ENCODE peak calls at places on chromosomes 4 and X, in six cellular contexts. One of them, this sample, is unnamed.

GRCh38 chr4:51895816-51896408 is 53.0 kb downstream of the DCUN1D4 start:
- DNase-seq in HL-60: peak; percentile 64
- DNase-seq in lower leg skin: peak; percentile 43
- DNase-seq in stomach: peak; percentile 62
- DNase-seq in tibial nerve: peak; percentile 21
- DNase-seq in H9: peak; percentile 77
- DNase-seq in this sample: peak; percentile 76

GRCh38 chrX:1226249-1226648 is 13.8 kb upstream of the CRLF2 start:
- DNase-seq in HL-60: no peak
- DNase-seq in lower leg skin: no peak
- DNase-seq in stomach: no peak
- DNase-seq in tibial nerve: no peak
- DNase-seq in H9: no peak
- DNase-seq in this sample: no peak

GRCh38 chr4:55871299-55871800 is 17.9 kb downstream of the EXOC1 start:
- DNase-seq in HL-60: no peak
- DNase-seq in lower leg skin: no peak
- DNase-seq in stomach: no peak
- DNase-seq in tibial nerve: no peak
- DNase-seq in H9: no peak
- DNase-seq in this sample: peak; percentile 3

GRCh38 chr4:20362148-20362547 is 110.4 kb downstream of the SLIT2 start:
- DNase-seq in HL-60: no peak
- DNase-seq in lower leg skin: no peak
- DNase-seq in stomach: no peak
- DNase-seq in tibial nerve: no peak
- DNase-seq in H9: no peak
- DNase-seq in this sample: no peak

GRCh38 chrX:18885317-18886004 is 98.5 kb downstream of the PHKA2 start:
- DNase-seq in HL-60: no peak
- DNase-seq in lower leg skin: no peak
- DNase-seq in stomach: no peak
- DNase-seq in tibial nerve: no peak
- DNase-seq in H9: no peak
- DNase-seq in this sample: no peak

GRCh38 chrX:102154218-102154860 is 1.4 kb downstream of the BEX5 start:
- DNase-seq in HL-60: no peak
- DNase-seq in lower leg skin: no peak
- DNase-seq in stomach: no peak
- DNase-seq in tibial nerve: no peak
- DNase-seq in H9: peak; percentile 43
- DNase-seq in this sample: peak; percentile 43

GRCh38 chr4:77120888-77121508 is 36.0 kb upstream of the CCNG2 start:
- DNase-seq in HL-60: no peak
- DNase-seq in lower leg skin: no peak
- DNase-seq in stomach: no peak
- DNase-seq in tibial nerve: no peak
- DNase-seq in H9: peak; percentile 31
- DNase-seq in this sample: no peak

GRCh38 chr4:1172971-1173757 is 781 bp upstream of the SPON2 start:
- DNase-seq in HL-60: no peak
- DNase-seq in lower leg skin: no peak
- DNase-seq in stomach: no peak
- DNase-seq in tibial nerve: no peak
- DNase-seq in H9: peak; percentile 59
- DNase-seq in this sample: no peak

GRCh38 chrX:77617206-77617605 is 168.8 kb downstream of the ATRX start:
- DNase-seq in HL-60: no peak
- DNase-seq in lower leg skin: no peak
- DNase-seq in stomach: no peak
- DNase-seq in tibial nerve: no peak
- DNase-seq in H9: no peak
- DNase-seq in this sample: no peak

GRCh38 chr4:2243682-2244380 is 1.9 kb upstream of the HAUS3 start:
- DNase-seq in HL-60: peak; percentile 47
- DNase-seq in lower leg skin: no peak
- DNase-seq in stomach: peak; percentile 31
- DNase-seq in tibial nerve: no peak
- DNase-seq in H9: peak; percentile 31
- DNase-seq in this sample: no peak

GRCh38 chr4:75653845-75654503 is 19.2 kb downstream of the G3BP2 start:
- DNase-seq in HL-60: no peak
- DNase-seq in lower leg skin: no peak
- DNase-seq in stomach: no peak
- DNase-seq in tibial nerve: no peak
- DNase-seq in H9: no peak
- DNase-seq in this sample: no peak

GRCh38 chr4:76562851-76563803 is 128.1 kb downstream of the SHROOM3 start:
- DNase-seq in HL-60: no peak
- DNase-seq in lower leg skin: no peak
- DNase-seq in stomach: no peak
- DNase-seq in tibial nerve: no peak
- DNase-seq in H9: no peak
- DNase-seq in this sample: no peak

GRCh38 chr4:11799182-11799581 is 370.5 kb upstream of the HS3ST1 start:
- DNase-seq in HL-60: no peak
- DNase-seq in lower leg skin: no peak
- DNase-seq in stomach: peak; percentile 27
- DNase-seq in tibial nerve: no peak
- DNase-seq in H9: no peak
- DNase-seq in this sample: no peak

GRCh38 chrX:1528884-1529203 is 8.1 kb downstream of the P2RY8 start:
- DNase-seq in HL-60: no peak
- DNase-seq in lower leg skin: no peak
- DNase-seq in stomach: no peak
- DNase-seq in tibial nerve: no peak
- DNase-seq in H9: no peak
- DNase-seq in this sample: no peak

GRCh38 chr4:28073860-28074555 is 1213.4 kb downstream of the STIM2 start:
- DNase-seq in HL-60: no peak
- DNase-seq in lower leg skin: no peak
- DNase-seq in stomach: no peak
- DNase-seq in tibial nerve: no peak
- DNase-seq in H9: peak; percentile 52
- DNase-seq in this sample: peak; percentile 7

GRCh38 chr4:187193141-187193540 is 469.5 kb upstream of the FAT1 start:
- DNase-seq in HL-60: no peak
- DNase-seq in lower leg skin: no peak
- DNase-seq in stomach: no peak
- DNase-seq in tibial nerve: no peak
- DNase-seq in H9: no peak
- DNase-seq in this sample: no peak

GRCh38 chr4:136709897-136710296 is 822.4 kb downstream of the PCDH18 start:
- DNase-seq in HL-60: no peak
- DNase-seq in lower leg skin: no peak
- DNase-seq in stomach: no peak
- DNase-seq in tibial nerve: no peak
- DNase-seq in H9: no peak
- DNase-seq in this sample: no peak

GRCh38 chr4:8422786-8423185 is 17.7 kb downstream of the ACOX3 start:
- DNase-seq in HL-60: no peak
- DNase-seq in lower leg skin: no peak
- DNase-seq in stomach: no peak
- DNase-seq in tibial nerve: no peak
- DNase-seq in H9: no peak
- DNase-seq in this sample: no peak

GRCh38 chr4:54378461-54378860 is 149.4 kb downstream of the PDGFRA start:
- DNase-seq in HL-60: no peak
- DNase-seq in lower leg skin: no peak
- DNase-seq in stomach: no peak
- DNase-seq in tibial nerve: no peak
- DNase-seq in H9: no peak
- DNase-seq in this sample: no peak

GRCh38 chr4:165537028-165537648 is 158.3 kb downstream of the CPE start:
- DNase-seq in HL-60: peak; percentile 6
- DNase-seq in lower leg skin: no peak
- DNase-seq in stomach: no peak
- DNase-seq in tibial nerve: no peak
- DNase-seq in H9: no peak
- DNase-seq in this sample: peak; percentile 81

GRCh38 chr4:88775529-88775928 is 77.9 kb upstream of the NAP1L5 start:
- DNase-seq in HL-60: no peak
- DNase-seq in lower leg skin: no peak
- DNase-seq in stomach: no peak
- DNase-seq in tibial nerve: no peak
- DNase-seq in H9: no peak
- DNase-seq in this sample: no peak

GRCh38 chr4:86453044-86453501 is 93.2 kb upstream of the MAPK10 start:
- DNase-seq in HL-60: no peak
- DNase-seq in lower leg skin: no peak
- DNase-seq in stomach: no peak
- DNase-seq in tibial nerve: no peak
- DNase-seq in H9: no peak
- DNase-seq in this sample: peak; percentile 26

GRCh38 chrX:39491548-39492297 is 606.0 kb downstream of the BCOR start:
- DNase-seq in HL-60: peak; percentile 38
- DNase-seq in lower leg skin: no peak
- DNase-seq in stomach: no peak
- DNase-seq in tibial nerve: no peak
- DNase-seq in H9: no peak
- DNase-seq in this sample: no peak

GRCh38 chr4:35124116-35124515 is 1120.2 kb downstream of the ARAP2 start:
- DNase-seq in HL-60: no peak
- DNase-seq in lower leg skin: no peak
- DNase-seq in stomach: no peak
- DNase-seq in tibial nerve: no peak
- DNase-seq in H9: no peak
- DNase-seq in this sample: no peak

GRCh38 chr4:143642611-143643010 is 57.9 kb downstream of the FREM3 start:
- DNase-seq in HL-60: no peak
- DNase-seq in lower leg skin: no peak
- DNase-seq in stomach: no peak
- DNase-seq in tibial nerve: no peak
- DNase-seq in H9: no peak
- DNase-seq in this sample: no peak

GRCh38 chrX:17046478-17047097 is 100.1 kb downstream of the REPS2 start:
- DNase-seq in HL-60: peak; percentile 5
- DNase-seq in lower leg skin: peak; percentile 41
- DNase-seq in stomach: peak; percentile 73
- DNase-seq in tibial nerve: peak; percentile 18
- DNase-seq in H9: peak; percentile 70
- DNase-seq in this sample: peak; percentile 77

GRCh38 chrX:17052776-17053175 is 106.3 kb downstream of the REPS2 start:
- DNase-seq in HL-60: no peak
- DNase-seq in lower leg skin: no peak
- DNase-seq in stomach: no peak
- DNase-seq in tibial nerve: no peak
- DNase-seq in H9: no peak
- DNase-seq in this sample: no peak

GRCh38 chrX:17057209-17057608 is 110.8 kb downstream of the REPS2 start:
- DNase-seq in HL-60: no peak
- DNase-seq in lower leg skin: no peak
- DNase-seq in stomach: no peak
- DNase-seq in tibial nerve: no peak
- DNase-seq in H9: no peak
- DNase-seq in this sample: no peak

GRCh38 chrX:17047224-17047623 is 100.8 kb downstream of the REPS2 start:
- DNase-seq in HL-60: no peak
- DNase-seq in lower leg skin: no peak
- DNase-seq in stomach: no peak
- DNase-seq in tibial nerve: no peak
- DNase-seq in H9: no peak
- DNase-seq in this sample: no peak

GRCh38 chrX:17052210-17052609 is 105.8 kb downstream of the REPS2 start:
- DNase-seq in HL-60: no peak
- DNase-seq in lower leg skin: no peak
- DNase-seq in stomach: no peak
- DNase-seq in tibial nerve: no peak
- DNase-seq in H9: no peak
- DNase-seq in this sample: no peak
- TF ChIP-seq CTCF in HL-60: no peak
- TF ChIP-seq CTCF in lower leg skin: no peak
- TF ChIP-seq CTCF in stomach: no peak
- TF ChIP-seq CTCF in tibial nerve: no peak
- TF ChIP-seq CTCF in H9: no peak
- TF ChIP-seq CTCF in this sample: no peak

DNA sequence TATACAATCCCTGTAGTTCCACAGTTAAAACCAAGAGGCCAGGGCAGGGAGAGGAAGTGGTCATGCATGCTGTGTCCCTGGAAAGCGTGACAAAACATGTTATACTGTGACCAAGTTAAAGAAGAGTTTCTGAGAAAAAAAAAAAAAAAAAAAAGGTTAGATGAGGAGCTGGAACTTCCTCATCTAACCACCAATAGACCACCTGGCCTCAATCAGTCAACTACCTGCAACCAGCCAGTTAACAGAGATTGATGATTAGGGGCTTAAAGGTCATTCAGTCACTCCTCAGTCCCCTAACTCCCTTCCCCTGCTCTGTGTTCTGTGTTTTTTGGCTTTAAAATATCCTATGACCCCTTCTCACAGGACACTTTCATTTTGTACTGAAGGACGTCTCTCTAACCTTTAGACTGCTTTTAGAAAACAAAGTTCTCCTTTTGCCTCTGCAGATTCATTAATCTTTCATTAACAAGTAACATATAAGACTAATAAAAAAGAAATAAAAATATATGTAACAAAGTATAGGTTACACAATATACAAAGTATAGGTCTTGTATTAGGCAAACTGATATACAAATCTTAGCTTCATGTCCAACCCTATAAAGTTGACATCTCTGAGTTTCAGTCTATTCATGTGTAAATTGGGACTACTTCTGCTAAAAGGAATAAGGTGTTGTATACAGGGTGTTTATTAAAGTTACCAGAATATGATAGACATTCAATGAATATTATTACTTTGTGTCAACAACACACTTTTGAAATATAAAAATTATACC is 179.1 kb upstream of the NDST4 start:
- DNase-seq in HL-60: no peak
- DNase-seq in lower leg skin: no peak
- DNase-seq in stomach: no peak
- DNase-seq in tibial nerve: no peak
- DNase-seq in H9: no peak
- DNase-seq in this sample: no peak
- TF ChIP-seq CTCF in HL-60: no peak
- TF ChIP-seq CTCF in lower leg skin: no peak
- TF ChIP-seq CTCF in stomach: no peak
- TF ChIP-seq CTCF in tibial nerve: no peak
- TF ChIP-seq CTCF in H9: no peak
- TF ChIP-seq CTCF in this sample: no peak

DNA sequence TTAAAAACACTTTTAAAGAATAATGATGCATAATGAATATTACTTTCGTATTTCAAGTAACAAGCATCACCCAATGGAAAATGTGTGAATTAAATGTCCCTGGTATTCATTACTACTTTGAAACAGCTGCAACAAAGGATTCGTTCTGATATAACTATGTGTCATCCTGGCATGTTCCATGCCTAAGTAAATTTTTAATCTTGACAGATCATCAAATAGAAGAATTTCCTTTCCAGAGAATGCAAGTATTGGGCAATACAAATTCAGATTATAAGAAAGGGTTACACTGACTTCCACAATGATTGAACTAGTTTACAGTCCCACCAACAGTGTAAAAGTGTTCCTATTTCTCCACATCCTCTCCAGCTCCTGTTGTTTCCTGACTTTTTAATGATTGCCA is 105.3 kb downstream of the SPCS3 start:
- DNase-seq in HL-60: no peak
- DNase-seq in lower leg skin: no peak
- DNase-seq in stomach: no peak
- DNase-seq in tibial nerve: no peak
- DNase-seq in H9: no peak
- DNase-seq in this sample: no peak
- TF ChIP-seq CTCF in HL-60: no peak
- TF ChIP-seq CTCF in lower leg skin: no peak
- TF ChIP-seq CTCF in stomach: no peak
- TF ChIP-seq CTCF in tibial nerve: no peak
- TF ChIP-seq CTCF in H9: no peak
- TF ChIP-seq CTCF in this sample: no peak

GRCh38 chrX:131063613-131064012 is 5.5 kb downstream of the ARHGAP36 start:
- DNase-seq in HL-60: no peak
- DNase-seq in lower leg skin: no peak
- DNase-seq in stomach: no peak
- DNase-seq in tibial nerve: no peak
- DNase-seq in H9: no peak
- DNase-seq in this sample: no peak
- TF ChIP-seq CTCF in HL-60: no peak
- TF ChIP-seq CTCF in lower leg skin: no peak
- TF ChIP-seq CTCF in stomach: no peak
- TF ChIP-seq CTCF in tibial nerve: no peak
- TF ChIP-seq CTCF in H9: peak; percentile 70
- TF ChIP-seq CTCF in this sample: peak; percentile 52